ENCODE peak calls at places on chromosomes 12 and 14, in four cellular contexts. F is Peyer's patch, X is endothelial cell of umbilical vein, T is GM06990. K is an unnamed sample.
A peak's percentile ranks its signal among the peaks of the same experiment; 100 is the strongest.

GRCh38 chr12:27025116-27025515 is 2.8 kb downstream of the MED21 start:
- DNase-seq in F (no peak), X (no peak), T (no peak), K (no peak)

GRCh38 chr14:76922599-76922998 is 96.4 kb downstream of the LRRC74A start:
- DNase-seq in F (no peak), X (no peak), T (no peak), K (no peak)

GRCh38 chr12:56346663-56347062 is 8.0 kb downstream of the IL23A start:
- DNase-seq in F (no peak), X (no peak), T (no peak), K (no peak)

GRCh38 chr12:5295151-5295550 is 136.8 kb upstream of the NTF3 start:
- DNase-seq in F (no peak), X (no peak), T (no peak), K (no peak)

GRCh38 chr12:100987552-100988277 is 193.1 kb downstream of the ANO4 start:
- DNase-seq in F (no peak), X (peak; percentile 51), T (peak; percentile 72), K (no peak)

GRCh38 chr14:55354500-55354899 is 57.1 kb downstream of the ATG14 start:
- DNase-seq in F (no peak), X (peak; percentile 43), T (no peak), K (peak; percentile 53)

GRCh38 chr12:27024291-27024690 is 1.9 kb downstream of the MED21 start:
- DNase-seq in F (no peak), X (no peak), T (no peak), K (no peak)

GRCh38 chr12:112800183-112800582 is 8.6 kb downstream of the RPH3A start:
- DNase-seq in F (no peak), X (no peak), T (no peak), K (no peak)

GRCh38 chr14:101732128-101732527 is 29.4 kb upstream of the PPP2R5C start:
- DNase-seq in F (no peak), X (no peak), T (no peak), K (no peak)

GRCh38 chr14:23385840-23386657 is 9.2 kb downstream of the CMTM5 start:
- DNase-seq in F (no peak), X (no peak), T (no peak), K (no peak)

GRCh38 chr12:115088328-115088994 is 404.5 kb upstream of the TBX3 start:
- DNase-seq in F (no peak), X (no peak), T (no peak), K (no peak)

GRCh38 chr12:2754208-2754607 is 40.6 kb upstream of the FKBP4 start:
- DNase-seq in F (no peak), X (no peak), T (no peak), K (no peak)

K was measured in naive thymus-derived CD8-positive, alpha-beta T cell.